ENCODE peak calls at places on chromosomes 12 and 14, in eight cellular contexts. G is H9; N is kidney tubule cell; H is stimulated activated CD4-positive, alpha-beta T cell treated with anti-CD3 and anti-CD28 coated beads, Interleukin-2, amount 100 ng/mL, for 48 hours; A is GM04504; K is NCI-H748 treated with DMSO at 0.1 percent for 48 hours; T is NCI-H1436; E is fibroblast of lung. P is an unnamed sample.

GRCh38 chr14:100382106-100382455 is 58.9 kb downstream of the SLC25A47 start:
- DNase-seq in G (no peak), N (no peak), H (no peak), A (no peak), K (no peak), T (no peak), E (no peak), P (no peak)

GRCh38 chr12:106275458-106275857 is 27.1 kb upstream of the TCP11L2 start:
- DNase-seq in G (no peak), N (no peak), H (no peak), A (no peak), K (no peak), T (no peak), E (no peak), P (no peak)

GRCh38 chr14:61973981-61974380 is 211.8 kb downstream of the SNAPC1 start:
- DNase-seq in G (no peak), N (peak; percentile 59), H (no peak), A (no peak), K (no peak), T (no peak), E (peak; percentile 83), P (no peak)

GRCh38 chr14:67577909-67578749 is 21.9 kb downstream of the PIGH start:
- DNase-seq in G (no peak), N (no peak), H (no peak), A (no peak), K (no peak), T (no peak), E (no peak), P (no peak)

GRCh38 chr12:110688446-110689001 is 391 bp downstream of the HVCN1 start:
- DNase-seq in G (no peak), N (no peak), H (no peak), A (no peak), K (no peak), T (no peak), E (no peak), P (no peak)

GRCh38 chr12:94980577-94980976 is 22.9 kb downstream of the NDUFA12 start:
- DNase-seq in G (no peak), N (no peak), H (no peak), A (no peak), K (no peak), T (no peak), E (peak; percentile 22), P (no peak)

GRCh38 chr12:82359115-82359478 is 768 bp downstream of the METTL25 start:
- DNase-seq in G (peak; percentile 69), N (peak; percentile 13), H (no peak), A (no peak), K (peak; percentile 69), T (peak; percentile 4), E (peak; percentile 13), P (no peak)

GRCh38 chr12:51270067-51270846 is at the start of gene SMAGP:
- DNase-seq in G (peak; percentile 90), N (peak; percentile 78), H (no peak), A (no peak), K (peak; percentile 67), T (no peak), E (peak; percentile 46), P (no peak)

GRCh38 chr12:25152055-25152454 is 42.9 kb downstream of the DNAI7 start:
- DNase-seq in G (no peak), N (no peak), H (no peak), A (no peak), K (no peak), T (no peak), E (no peak), P (no peak)

GRCh38 chr12:106976013-106976658 is 10.8 kb downstream of the MTERF2 start:
- DNase-seq in G (no peak), N (peak; percentile 13), H (no peak), A (no peak), K (no peak), T (no peak), E (peak; percentile 81), P (no peak)

GRCh38 chr14:99688629-99689028 is 4.5 kb downstream of the CYP46A1 start:
- DNase-seq in G (no peak), N (no peak), H (no peak), A (no peak), K (no peak), T (no peak), E (no peak), P (no peak)

GRCh38 chr12:57195655-57196371 is 20.8 kb upstream of the NXPH4 start:
- DNase-seq in G (no peak), N (no peak), H (no peak), A (no peak), K (no peak), T (no peak), E (no peak), P (no peak)

GRCh38 chr14:96304956-96305355 is 48.9 kb downstream of the BDKRB1 start:
- DNase-seq in G (peak; percentile 87), N (peak; percentile 81), H (no peak), A (no peak), K (no peak), T (no peak), E (no peak), P (no peak)

GRCh38 chr12:4579305-4580097 is 17.5 kb downstream of the DYRK4 start:
- DNase-seq in G (no peak), N (peak; percentile 51), H (no peak), A (no peak), K (no peak), T (peak; percentile 18), E (no peak), P (no peak)

GRCh38 chr12:93862424-93862823 is 185.2 kb downstream of the CRADD start:
- DNase-seq in G (no peak), N (no peak), H (no peak), A (peak; percentile 28), K (no peak), T (no peak), E (peak; percentile 47), P (no peak)

P was measured in NCI-H1092.